ENCODE peak calls at places on chromosomes 16 and 17, in ten cellular contexts. One of them, this sample, is unnamed.

GRCh38 chr16:10971560-10971961 is 27.2 kb downstream of the CLEC16A start:
- DNase-seq in psoas muscle: no peak
- DNase-seq in prostate gland: peak
- DNase-seq in transverse colon: peak
- DNase-seq in fibroblast of lung: peak
- DNase-seq in substantia nigra: no peak
- DNase-seq in gastrocnemius medialis: peak
- DNase-seq in lung: peak
- DNase-seq in esophagus muscularis mucosa: no peak
- DNase-seq in colonic mucosa: peak
- DNase-seq in this sample: peak

GRCh38 chr16:50598256-50598894 is 50.2 kb downstream of the NKD1 start:
- DNase-seq in psoas muscle: peak
- DNase-seq in prostate gland: no peak
- DNase-seq in transverse colon: no peak
- DNase-seq in fibroblast of lung: no peak
- DNase-seq in substantia nigra: no peak
- DNase-seq in gastrocnemius medialis: peak
- DNase-seq in lung: no peak
- DNase-seq in esophagus muscularis mucosa: no peak
- DNase-seq in colonic mucosa: no peak
- DNase-seq in this sample: no peak

GRCh38 chr17:63249256-63250006 is 196.7 kb downstream of the CYB561 start:
- DNase-seq in psoas muscle: no peak
- DNase-seq in prostate gland: no peak
- DNase-seq in transverse colon: no peak
- DNase-seq in fibroblast of lung: peak
- DNase-seq in substantia nigra: no peak
- DNase-seq in gastrocnemius medialis: no peak
- DNase-seq in lung: no peak
- DNase-seq in esophagus muscularis mucosa: no peak
- DNase-seq in colonic mucosa: no peak
- DNase-seq in this sample: no peak

GRCh38 chr16:29943846-29944669 is 17.8 kb upstream of the TMEM219 start:
- DNase-seq in psoas muscle: no peak
- DNase-seq in prostate gland: peak
- DNase-seq in transverse colon: peak
- DNase-seq in fibroblast of lung: peak
- DNase-seq in substantia nigra: no peak
- DNase-seq in gastrocnemius medialis: no peak
- DNase-seq in lung: peak
- DNase-seq in esophagus muscularis mucosa: no peak
- DNase-seq in colonic mucosa: peak
- DNase-seq in this sample: peak

GRCh38 chr17:71085238-71086033 is 916.1 kb downstream of the KCNJ2 start:
- DNase-seq in psoas muscle: no peak
- DNase-seq in prostate gland: no peak
- DNase-seq in transverse colon: peak
- DNase-seq in fibroblast of lung: peak
- DNase-seq in substantia nigra: peak
- DNase-seq in gastrocnemius medialis: no peak
- DNase-seq in lung: peak
- DNase-seq in esophagus muscularis mucosa: no peak
- DNase-seq in colonic mucosa: peak
- DNase-seq in this sample: peak

GRCh38 chr16:677306-678190 is 2.1 kb downstream of the RHBDL1 start:
- DNase-seq in psoas muscle: no peak
- DNase-seq in prostate gland: no peak
- DNase-seq in transverse colon: no peak
- DNase-seq in fibroblast of lung: no peak
- DNase-seq in substantia nigra: no peak
- DNase-seq in gastrocnemius medialis: no peak
- DNase-seq in lung: no peak
- DNase-seq in esophagus muscularis mucosa: no peak
- DNase-seq in colonic mucosa: no peak
- DNase-seq in this sample: no peak

GRCh38 chr16:49183911-49184310 is 97.7 kb downstream of the CBLN1 start:
- DNase-seq in psoas muscle: no peak
- DNase-seq in prostate gland: no peak
- DNase-seq in transverse colon: peak
- DNase-seq in fibroblast of lung: no peak
- DNase-seq in substantia nigra: no peak
- DNase-seq in gastrocnemius medialis: no peak
- DNase-seq in lung: no peak
- DNase-seq in esophagus muscularis mucosa: no peak
- DNase-seq in colonic mucosa: peak
- DNase-seq in this sample: peak

GRCh38 chr17:13398091-13398490 is 203.6 kb downstream of the HS3ST3A1 start:
- DNase-seq in psoas muscle: no peak
- DNase-seq in prostate gland: no peak
- DNase-seq in transverse colon: no peak
- DNase-seq in fibroblast of lung: no peak
- DNase-seq in substantia nigra: no peak
- DNase-seq in gastrocnemius medialis: no peak
- DNase-seq in lung: no peak
- DNase-seq in esophagus muscularis mucosa: no peak
- DNase-seq in colonic mucosa: no peak
- DNase-seq in this sample: no peak

GRCh38 chr17:34571428-34572130 is 7.8 kb upstream of the TMEM132E start:
- DNase-seq in psoas muscle: no peak
- DNase-seq in prostate gland: no peak
- DNase-seq in transverse colon: no peak
- DNase-seq in fibroblast of lung: no peak
- DNase-seq in substantia nigra: no peak
- DNase-seq in gastrocnemius medialis: no peak
- DNase-seq in lung: no peak
- DNase-seq in esophagus muscularis mucosa: no peak
- DNase-seq in colonic mucosa: no peak
- DNase-seq in this sample: no peak

GRCh38 chr16:75402174-75402820 is 31.0 kb downstream of the CFDP1 start:
- DNase-seq in psoas muscle: no peak
- DNase-seq in prostate gland: no peak
- DNase-seq in transverse colon: no peak
- DNase-seq in fibroblast of lung: no peak
- DNase-seq in substantia nigra: no peak
- DNase-seq in gastrocnemius medialis: no peak
- DNase-seq in lung: no peak
- DNase-seq in esophagus muscularis mucosa: no peak
- DNase-seq in colonic mucosa: no peak
- DNase-seq in this sample: no peak

DNA sequence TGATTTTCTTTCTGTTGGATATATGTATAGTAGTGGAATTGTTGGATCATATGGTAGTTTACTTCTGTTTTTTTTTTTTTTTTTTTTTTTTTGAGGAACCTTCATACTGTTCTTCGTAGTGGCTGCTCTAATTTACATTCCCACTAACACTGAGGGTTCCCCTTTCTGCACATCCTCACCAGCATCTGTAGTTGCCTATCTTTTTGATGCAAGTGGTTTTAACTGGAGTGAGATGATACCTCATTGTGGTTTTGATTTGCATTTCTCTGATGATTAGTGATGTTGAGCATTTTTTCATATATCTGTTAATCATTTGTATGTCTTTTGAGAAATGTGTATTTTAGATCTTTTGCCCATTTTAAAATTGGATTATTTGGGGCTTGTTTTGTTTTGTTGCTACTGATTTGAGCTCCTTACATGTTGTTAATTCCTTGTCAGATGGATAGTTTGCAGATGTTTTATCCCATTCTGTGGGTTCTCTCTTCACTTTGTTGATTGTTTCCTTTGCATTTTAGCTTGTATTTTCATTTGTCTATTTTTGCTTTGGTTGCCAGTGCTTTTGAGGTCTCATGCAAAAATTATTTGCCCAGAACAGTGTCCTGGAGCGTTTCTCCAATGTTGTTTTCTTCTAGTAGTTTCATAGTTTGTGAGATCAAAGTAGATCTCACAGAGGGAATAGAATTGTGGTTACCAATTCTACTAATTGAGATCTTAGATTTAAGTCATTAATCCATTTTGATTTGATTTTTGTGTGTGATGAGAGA is 25.0 kb upstream of the BCAS3 start:
- DNase-seq in psoas muscle: no peak
- DNase-seq in prostate gland: no peak
- DNase-seq in transverse colon: no peak
- DNase-seq in fibroblast of lung: no peak
- DNase-seq in substantia nigra: no peak
- DNase-seq in gastrocnemius medialis: no peak
- DNase-seq in lung: no peak
- DNase-seq in esophagus muscularis mucosa: no peak
- DNase-seq in colonic mucosa: no peak
- DNase-seq in this sample: no peak
- H3K27ac ChIP-seq in psoas muscle: no peak
- H3K27ac ChIP-seq in prostate gland: no peak
- H3K27ac ChIP-seq in transverse colon: no peak
- H3K27ac ChIP-seq in fibroblast of lung: no peak
- H3K27ac ChIP-seq in substantia nigra: no peak
- H3K27ac ChIP-seq in gastrocnemius medialis: no peak
- H3K27ac ChIP-seq in lung: no peak
- H3K27ac ChIP-seq in esophagus muscularis mucosa: no peak
- H3K27ac ChIP-seq in colonic mucosa: no peak
- H3K27ac ChIP-seq in this sample: no peak

DNA sequence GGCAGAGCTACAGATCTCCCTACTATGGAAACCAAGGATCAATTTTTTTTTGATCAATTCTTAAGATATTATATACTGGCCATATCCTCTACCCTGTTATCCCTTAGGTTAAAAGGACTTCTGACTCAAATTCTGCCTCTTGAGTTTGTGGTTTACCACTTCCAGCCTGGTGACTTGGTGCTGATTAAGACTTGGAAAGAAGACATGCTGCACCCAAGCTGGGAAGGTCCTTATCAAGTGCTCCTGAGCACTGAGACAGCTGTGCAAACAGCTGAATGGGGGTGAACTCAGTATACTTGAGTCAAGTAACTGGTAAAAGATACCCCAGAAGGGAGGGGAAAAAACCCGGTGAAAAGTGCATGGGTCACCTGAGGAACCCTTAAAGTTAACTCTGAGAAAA is 20.5 kb upstream of the SPACA3 start:
- DNase-seq in psoas muscle: no peak
- DNase-seq in prostate gland: no peak
- DNase-seq in transverse colon: no peak
- DNase-seq in fibroblast of lung: no peak
- DNase-seq in substantia nigra: no peak
- DNase-seq in gastrocnemius medialis: no peak
- DNase-seq in lung: peak
- DNase-seq in esophagus muscularis mucosa: no peak
- DNase-seq in colonic mucosa: no peak
- DNase-seq in this sample: peak
- H3K27ac ChIP-seq in psoas muscle: no peak
- H3K27ac ChIP-seq in prostate gland: no peak
- H3K27ac ChIP-seq in transverse colon: no peak
- H3K27ac ChIP-seq in fibroblast of lung: no peak
- H3K27ac ChIP-seq in substantia nigra: no peak
- H3K27ac ChIP-seq in gastrocnemius medialis: no peak
- H3K27ac ChIP-seq in lung: no peak
- H3K27ac ChIP-seq in esophagus muscularis mucosa: no peak
- H3K27ac ChIP-seq in colonic mucosa: no peak
- H3K27ac ChIP-seq in this sample: no peak

GRCh38 chr17:31915456-31916100 is 14.1 kb upstream of the UTP6 start:
- DNase-seq in psoas muscle: no peak
- DNase-seq in prostate gland: no peak
- DNase-seq in transverse colon: no peak
- DNase-seq in fibroblast of lung: peak
- DNase-seq in substantia nigra: no peak
- DNase-seq in gastrocnemius medialis: no peak
- DNase-seq in lung: no peak
- DNase-seq in esophagus muscularis mucosa: no peak
- DNase-seq in colonic mucosa: no peak
- DNase-seq in this sample: peak

GRCh38 chr17:31916496-31917064 is 15.1 kb upstream of the UTP6 start:
- DNase-seq in psoas muscle: no peak
- DNase-seq in prostate gland: no peak
- DNase-seq in transverse colon: no peak
- DNase-seq in fibroblast of lung: no peak
- DNase-seq in substantia nigra: no peak
- DNase-seq in gastrocnemius medialis: no peak
- DNase-seq in lung: no peak
- DNase-seq in esophagus muscularis mucosa: no peak
- DNase-seq in colonic mucosa: no peak
- DNase-seq in this sample: no peak

GRCh38 chr17:31917065-31917529 is 15.6 kb upstream of the UTP6 start:
- DNase-seq in psoas muscle: no peak
- DNase-seq in prostate gland: no peak
- DNase-seq in transverse colon: no peak
- DNase-seq in fibroblast of lung: no peak
- DNase-seq in substantia nigra: no peak
- DNase-seq in gastrocnemius medialis: no peak
- DNase-seq in lung: no peak
- DNase-seq in esophagus muscularis mucosa: no peak
- DNase-seq in colonic mucosa: no peak
- DNase-seq in this sample: no peak

GRCh38 chr17:31918701-31919128 is 17.2 kb upstream of the UTP6 start:
- DNase-seq in psoas muscle: no peak
- DNase-seq in prostate gland: no peak
- DNase-seq in transverse colon: no peak
- DNase-seq in fibroblast of lung: peak
- DNase-seq in substantia nigra: no peak
- DNase-seq in gastrocnemius medialis: no peak
- DNase-seq in lung: no peak
- DNase-seq in esophagus muscularis mucosa: no peak
- DNase-seq in colonic mucosa: no peak
- DNase-seq in this sample: no peak

DNA sequence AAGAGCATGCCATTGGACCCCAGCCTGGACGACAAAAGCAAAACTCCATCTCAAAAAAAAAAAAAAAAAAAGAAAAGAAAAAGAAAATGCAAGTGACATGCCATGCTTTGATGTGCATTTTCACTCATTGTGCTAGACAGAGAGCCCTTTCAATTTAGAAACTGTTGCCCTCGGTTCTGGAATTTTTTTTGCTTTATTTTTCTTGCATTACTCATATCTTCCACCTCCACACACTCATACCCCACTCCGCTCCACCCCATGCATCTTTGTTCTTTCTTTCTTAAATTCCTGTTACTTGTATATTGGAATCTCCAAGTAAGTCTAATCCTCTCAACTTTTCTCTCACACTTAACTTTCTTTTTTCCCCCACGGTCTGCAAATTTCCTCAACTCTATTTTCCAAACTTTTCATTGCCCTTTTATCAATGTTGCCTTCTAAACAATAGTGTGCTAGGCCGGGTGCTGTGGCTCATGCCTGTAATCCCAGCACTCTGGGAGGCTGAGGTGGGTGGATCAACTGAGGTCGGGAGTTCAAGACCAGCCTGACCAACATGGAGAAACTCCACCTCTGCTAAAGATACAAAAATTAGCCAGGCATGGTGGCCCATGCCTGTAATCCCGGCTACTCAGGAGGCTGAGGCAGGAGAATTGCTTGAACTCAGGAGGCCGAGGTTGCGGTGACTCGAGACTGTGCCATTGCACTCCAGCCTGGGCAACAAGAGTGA is 16.8 kb upstream of the SUZ12 start:
- DNase-seq in psoas muscle: no peak
- DNase-seq in prostate gland: no peak
- DNase-seq in transverse colon: no peak
- DNase-seq in fibroblast of lung: peak
- DNase-seq in substantia nigra: no peak
- DNase-seq in gastrocnemius medialis: no peak
- DNase-seq in lung: no peak
- DNase-seq in esophagus muscularis mucosa: no peak
- DNase-seq in colonic mucosa: no peak
- DNase-seq in this sample: no peak
- H3K27ac ChIP-seq in psoas muscle: no peak
- H3K27ac ChIP-seq in prostate gland: no peak
- H3K27ac ChIP-seq in transverse colon: no peak
- H3K27ac ChIP-seq in fibroblast of lung: no peak
- H3K27ac ChIP-seq in substantia nigra: no peak
- H3K27ac ChIP-seq in gastrocnemius medialis: no peak
- H3K27ac ChIP-seq in lung: no peak
- H3K27ac ChIP-seq in esophagus muscularis mucosa: no peak
- H3K27ac ChIP-seq in colonic mucosa: no peak
- H3K27ac ChIP-seq in this sample: no peak

GRCh38 chr17:81058263-81058871 is 23.4 kb downstream of the BAIAP2 start:
- DNase-seq in psoas muscle: no peak
- DNase-seq in prostate gland: no peak
- DNase-seq in transverse colon: no peak
- DNase-seq in fibroblast of lung: no peak
- DNase-seq in substantia nigra: no peak
- DNase-seq in gastrocnemius medialis: no peak
- DNase-seq in lung: no peak
- DNase-seq in esophagus muscularis mucosa: no peak
- DNase-seq in colonic mucosa: no peak
- DNase-seq in this sample: no peak
- H3K27ac ChIP-seq in psoas muscle: no peak
- H3K27ac ChIP-seq in prostate gland: peak
- H3K27ac ChIP-seq in transverse colon: peak
- H3K27ac ChIP-seq in fibroblast of lung: no peak
- H3K27ac ChIP-seq in substantia nigra: no peak
- H3K27ac ChIP-seq in gastrocnemius medialis: peak
- H3K27ac ChIP-seq in lung: peak
- H3K27ac ChIP-seq in esophagus muscularis mucosa: peak
- H3K27ac ChIP-seq in colonic mucosa: no peak
- H3K27ac ChIP-seq in this sample: peak

This sample was measured in foreskin keratinocyte.